ENCODE peak calls at places on chromosome 16, in eight cellular contexts. One of them, this sample, is unnamed.

GRCh38 chr16:54934536-54935410 is 4.1 kb downstream of the IRX5 start:
- DNase-seq in osteoblast: peak
- DNase-seq in Karpas-422: no peak
- DNase-seq in naive thymus-derived CD4-positive, alpha-beta T cell: no peak
- DNase-seq in neuronal stem cell: peak
- DNase-seq in pancreas: no peak
- DNase-seq in heart left ventricle: peak
- DNase-seq in CD4-positive, alpha-beta memory T cell: no peak
- DNase-seq in this sample: no peak

GRCh38 chr16:48535831-48536599 is 74.0 kb downstream of the N4BP1 start:
- DNase-seq in Karpas-422: no peak
- DNase-seq in heart left ventricle: peak
- DNase-seq in pancreas: peak
- DNase-seq in naive thymus-derived CD4-positive, alpha-beta T cell: no peak
- DNase-seq in neuronal stem cell: peak
- DNase-seq in osteoblast: peak
- DNase-seq in CD4-positive, alpha-beta memory T cell: no peak
- DNase-seq in this sample: no peak

GRCh38 chr16:57600048-57600835 is 28.2 kb upstream of the ADGRG1 start:
- DNase-seq in naive thymus-derived CD4-positive, alpha-beta T cell: no peak
- DNase-seq in pancreas: peak
- DNase-seq in CD4-positive, alpha-beta memory T cell: no peak
- DNase-seq in Karpas-422: peak
- DNase-seq in neuronal stem cell: peak
- DNase-seq in heart left ventricle: peak
- DNase-seq in osteoblast: peak
- DNase-seq in this sample: no peak

GRCh38 chr16:74759564-74759963 is 15.1 kb downstream of the FA2H start:
- DNase-seq in CD4-positive, alpha-beta memory T cell: no peak
- DNase-seq in neuronal stem cell: no peak
- DNase-seq in heart left ventricle: no peak
- DNase-seq in Karpas-422: no peak
- DNase-seq in osteoblast: no peak
- DNase-seq in naive thymus-derived CD4-positive, alpha-beta T cell: no peak
- DNase-seq in pancreas: no peak
- DNase-seq in this sample: no peak

GRCh38 chr16:69483611-69484010 is 59.2 kb downstream of the CYB5B start:
- DNase-seq in Karpas-422: no peak
- DNase-seq in neuronal stem cell: no peak
- DNase-seq in pancreas: no peak
- DNase-seq in heart left ventricle: no peak
- DNase-seq in naive thymus-derived CD4-positive, alpha-beta T cell: no peak
- DNase-seq in osteoblast: no peak
- DNase-seq in CD4-positive, alpha-beta memory T cell: no peak
- DNase-seq in this sample: no peak

GRCh38 chr16:22264786-22265185 is 32.4 kb upstream of the POLR3E start:
- DNase-seq in pancreas: no peak
- DNase-seq in osteoblast: peak
- DNase-seq in CD4-positive, alpha-beta memory T cell: no peak
- DNase-seq in naive thymus-derived CD4-positive, alpha-beta T cell: no peak
- DNase-seq in neuronal stem cell: no peak
- DNase-seq in Karpas-422: no peak
- DNase-seq in heart left ventricle: no peak
- DNase-seq in this sample: peak

GRCh38 chr16:11957591-11958395 is 7.2 kb upstream of the TNFRSF17 start:
- DNase-seq in osteoblast: no peak
- DNase-seq in naive thymus-derived CD4-positive, alpha-beta T cell: no peak
- DNase-seq in Karpas-422: no peak
- DNase-seq in neuronal stem cell: no peak
- DNase-seq in CD4-positive, alpha-beta memory T cell: no peak
- DNase-seq in heart left ventricle: no peak
- DNase-seq in pancreas: no peak
- DNase-seq in this sample: no peak

GRCh38 chr16:73558219-73558618 is 510.3 kb upstream of the ZFHX3 start:
- DNase-seq in osteoblast: no peak
- DNase-seq in neuronal stem cell: no peak
- DNase-seq in naive thymus-derived CD4-positive, alpha-beta T cell: no peak
- DNase-seq in pancreas: no peak
- DNase-seq in heart left ventricle: no peak
- DNase-seq in CD4-positive, alpha-beta memory T cell: no peak
- DNase-seq in Karpas-422: no peak
- DNase-seq in this sample: no peak

DNA sequence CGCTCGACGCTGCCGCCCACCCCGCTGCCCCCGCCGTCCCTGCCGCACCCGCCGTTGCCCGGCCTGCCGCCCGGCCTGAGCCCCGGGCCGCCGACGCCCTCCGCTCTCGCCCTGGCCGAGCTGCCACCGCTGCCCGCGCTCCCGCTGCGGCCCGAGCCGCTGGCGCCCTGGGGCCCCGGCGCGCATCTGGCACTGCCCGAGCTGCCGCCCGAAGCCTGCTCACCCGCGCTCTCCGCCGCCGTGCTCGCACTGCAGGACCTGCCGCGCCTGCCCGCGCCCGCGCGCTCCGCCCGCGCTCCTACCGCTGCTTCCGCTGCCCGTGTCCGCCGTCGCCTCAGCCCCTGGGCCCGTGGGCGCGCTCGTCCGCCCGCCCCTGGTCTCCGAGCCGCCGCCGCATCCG is 8.4 kb upstream of the CLDN9 start:
- DNase-seq in CD4-positive, alpha-beta memory T cell: no peak
- DNase-seq in pancreas: no peak
- DNase-seq in neuronal stem cell: no peak
- DNase-seq in osteoblast: peak
- DNase-seq in Karpas-422: no peak
- DNase-seq in naive thymus-derived CD4-positive, alpha-beta T cell: peak
- DNase-seq in heart left ventricle: no peak
- DNase-seq in this sample: no peak
- H3K4me3 ChIP-seq in CD4-positive, alpha-beta memory T cell: no peak
- H3K4me3 ChIP-seq in pancreas: no peak
- H3K4me3 ChIP-seq in neuronal stem cell: peak
- H3K4me3 ChIP-seq in osteoblast: no peak
- H3K4me3 ChIP-seq in Karpas-422: no peak
- H3K4me3 ChIP-seq in naive thymus-derived CD4-positive, alpha-beta T cell: no peak
- H3K4me3 ChIP-seq in heart left ventricle: no peak
- H3K4me3 ChIP-seq in this sample: no peak

GRCh38 chr16:46886764-46887523 is 2.8 kb downstream of the GPT2 start:
- DNase-seq in CD4-positive, alpha-beta memory T cell: no peak
- DNase-seq in heart left ventricle: no peak
- DNase-seq in neuronal stem cell: no peak
- DNase-seq in pancreas: no peak
- DNase-seq in naive thymus-derived CD4-positive, alpha-beta T cell: no peak
- DNase-seq in Karpas-422: no peak
- DNase-seq in osteoblast: no peak
- DNase-seq in this sample: no peak

GRCh38 chr16:46887524-46887854 is 3.3 kb downstream of the GPT2 start:
- DNase-seq in heart left ventricle: no peak
- DNase-seq in naive thymus-derived CD4-positive, alpha-beta T cell: no peak
- DNase-seq in CD4-positive, alpha-beta memory T cell: no peak
- DNase-seq in neuronal stem cell: no peak
- DNase-seq in osteoblast: no peak
- DNase-seq in pancreas: no peak
- DNase-seq in Karpas-422: no peak
- DNase-seq in this sample: no peak

GRCh38 chr16:46883690-46884512 is at the start of gene GPT2:
- DNase-seq in CD4-positive, alpha-beta memory T cell: peak
- DNase-seq in pancreas: peak
- DNase-seq in osteoblast: peak
- DNase-seq in heart left ventricle: peak
- DNase-seq in neuronal stem cell: peak
- DNase-seq in Karpas-422: peak
- DNase-seq in naive thymus-derived CD4-positive, alpha-beta T cell: peak
- DNase-seq in this sample: peak

GRCh38 chr16:46884513-46885293 is 541 bp downstream of the GPT2 start:
- DNase-seq in osteoblast: no peak
- DNase-seq in neuronal stem cell: peak
- DNase-seq in pancreas: peak
- DNase-seq in naive thymus-derived CD4-positive, alpha-beta T cell: peak
- DNase-seq in heart left ventricle: peak
- DNase-seq in Karpas-422: peak
- DNase-seq in CD4-positive, alpha-beta memory T cell: peak
- DNase-seq in this sample: no peak

DNA sequence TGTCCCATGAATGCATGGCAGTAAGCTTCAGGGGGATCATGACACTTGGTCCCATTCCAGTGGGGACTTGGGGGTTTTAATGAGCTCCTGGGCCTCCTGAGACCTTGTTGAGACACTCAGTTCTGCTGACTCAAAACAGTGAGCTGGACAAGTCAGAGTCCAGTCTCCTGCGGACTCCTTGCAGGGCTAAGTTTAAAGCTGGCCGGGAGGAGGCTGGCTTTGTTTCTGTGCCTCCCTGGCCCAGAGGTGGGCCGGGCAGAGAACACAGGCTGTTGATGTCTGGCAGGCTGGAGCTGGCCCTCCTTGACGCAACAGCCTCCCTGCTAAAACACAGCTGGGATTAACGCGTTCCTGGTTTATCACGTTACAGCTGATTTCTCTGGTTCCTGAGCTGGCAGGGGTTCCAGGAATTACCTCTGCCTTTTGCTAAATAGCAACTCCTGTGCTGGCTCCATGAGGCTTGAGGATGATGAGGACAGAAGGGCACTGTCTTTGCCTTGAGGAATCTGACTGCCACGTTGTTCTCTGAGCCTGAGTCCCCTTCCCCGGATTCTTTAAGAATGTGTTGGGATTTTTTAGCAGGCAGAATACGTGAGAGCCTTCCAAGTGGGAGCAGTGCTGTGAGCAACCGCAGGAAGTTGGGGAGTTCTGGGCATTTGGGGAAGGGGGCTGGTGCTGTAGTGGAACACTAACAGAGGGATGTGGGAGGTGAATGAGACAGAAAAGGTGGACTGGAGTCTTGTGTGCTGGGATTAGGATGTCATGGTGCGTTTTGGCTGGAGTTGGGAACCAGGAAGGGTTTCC is 2.0 kb downstream of the GPT2 start:
- DNase-seq in CD4-positive, alpha-beta memory T cell: no peak
- DNase-seq in pancreas: peak
- DNase-seq in Karpas-422: no peak
- DNase-seq in neuronal stem cell: peak
- DNase-seq in heart left ventricle: peak
- DNase-seq in naive thymus-derived CD4-positive, alpha-beta T cell: no peak
- DNase-seq in osteoblast: no peak
- DNase-seq in this sample: no peak
- H3K4me3 ChIP-seq in CD4-positive, alpha-beta memory T cell: no peak
- H3K4me3 ChIP-seq in pancreas: no peak
- H3K4me3 ChIP-seq in Karpas-422: peak
- H3K4me3 ChIP-seq in neuronal stem cell: no peak
- H3K4me3 ChIP-seq in heart left ventricle: no peak
- H3K4me3 ChIP-seq in naive thymus-derived CD4-positive, alpha-beta T cell: no peak
- H3K4me3 ChIP-seq in osteoblast: peak
- H3K4me3 ChIP-seq in this sample: no peak

GRCh38 chr16:66325977-66326376 is 40.5 kb upstream of the CDH5 start:
- DNase-seq in Karpas-422: no peak
- DNase-seq in heart left ventricle: no peak
- DNase-seq in CD4-positive, alpha-beta memory T cell: no peak
- DNase-seq in naive thymus-derived CD4-positive, alpha-beta T cell: no peak
- DNase-seq in osteoblast: no peak
- DNase-seq in neuronal stem cell: no peak
- DNase-seq in pancreas: no peak
- DNase-seq in this sample: no peak

GRCh38 chr16:66318505-66318904 is 48.0 kb upstream of the CDH5 start:
- DNase-seq in osteoblast: no peak
- DNase-seq in heart left ventricle: no peak
- DNase-seq in CD4-positive, alpha-beta memory T cell: no peak
- DNase-seq in naive thymus-derived CD4-positive, alpha-beta T cell: no peak
- DNase-seq in pancreas: no peak
- DNase-seq in Karpas-422: no peak
- DNase-seq in neuronal stem cell: no peak
- DNase-seq in this sample: no peak

GRCh38 chr16:66324785-66325184 is 41.7 kb upstream of the CDH5 start:
- DNase-seq in pancreas: no peak
- DNase-seq in heart left ventricle: no peak
- DNase-seq in osteoblast: peak
- DNase-seq in naive thymus-derived CD4-positive, alpha-beta T cell: no peak
- DNase-seq in neuronal stem cell: no peak
- DNase-seq in CD4-positive, alpha-beta memory T cell: no peak
- DNase-seq in Karpas-422: peak
- DNase-seq in this sample: no peak

GRCh38 chr16:66322174-66322573 is 44.3 kb upstream of the CDH5 start:
- DNase-seq in CD4-positive, alpha-beta memory T cell: no peak
- DNase-seq in Karpas-422: no peak
- DNase-seq in heart left ventricle: no peak
- DNase-seq in naive thymus-derived CD4-positive, alpha-beta T cell: no peak
- DNase-seq in osteoblast: no peak
- DNase-seq in neuronal stem cell: no peak
- DNase-seq in pancreas: no peak
- DNase-seq in this sample: no peak

DNA sequence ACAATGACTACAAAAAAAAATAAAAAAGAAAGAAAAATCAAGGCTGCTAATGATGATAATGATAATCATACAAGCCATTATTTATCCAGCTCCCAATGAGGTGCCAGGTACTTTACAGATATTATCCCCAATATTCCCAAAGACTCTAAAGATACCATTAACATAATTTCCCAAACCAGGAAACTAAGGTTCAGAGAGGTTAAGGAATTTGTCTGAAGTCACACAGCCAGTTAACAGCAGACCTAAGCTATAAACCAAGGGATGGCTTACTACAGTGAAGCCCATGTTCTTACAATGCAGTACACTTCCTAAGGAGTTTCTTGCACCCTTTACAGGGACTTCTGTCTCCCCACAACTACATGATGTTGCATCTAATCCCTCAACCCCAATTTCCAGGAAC is 45.7 kb upstream of the CDH5 start:
- DNase-seq in naive thymus-derived CD4-positive, alpha-beta T cell: no peak
- DNase-seq in osteoblast: no peak
- DNase-seq in Karpas-422: no peak
- DNase-seq in heart left ventricle: no peak
- DNase-seq in pancreas: no peak
- DNase-seq in neuronal stem cell: no peak
- DNase-seq in CD4-positive, alpha-beta memory T cell: no peak
- DNase-seq in this sample: no peak
- H3K4me3 ChIP-seq in naive thymus-derived CD4-positive, alpha-beta T cell: no peak
- H3K4me3 ChIP-seq in osteoblast: no peak
- H3K4me3 ChIP-seq in Karpas-422: no peak
- H3K4me3 ChIP-seq in heart left ventricle: no peak
- H3K4me3 ChIP-seq in pancreas: no peak
- H3K4me3 ChIP-seq in neuronal stem cell: no peak
- H3K4me3 ChIP-seq in CD4-positive, alpha-beta memory T cell: no peak
- H3K4me3 ChIP-seq in this sample: no peak

GRCh38 chr16:17346441-17346773 is 124.4 kb downstream of the XYLT1 start:
- DNase-seq in heart left ventricle: no peak
- DNase-seq in neuronal stem cell: no peak
- DNase-seq in pancreas: no peak
- DNase-seq in naive thymus-derived CD4-positive, alpha-beta T cell: no peak
- DNase-seq in CD4-positive, alpha-beta memory T cell: no peak
- DNase-seq in osteoblast: no peak
- DNase-seq in Karpas-422: no peak
- DNase-seq in this sample: no peak

GRCh38 chr16:17345043-17345442 is 125.7 kb downstream of the XYLT1 start:
- DNase-seq in heart left ventricle: peak
- DNase-seq in naive thymus-derived CD4-positive, alpha-beta T cell: peak
- DNase-seq in pancreas: no peak
- DNase-seq in osteoblast: peak
- DNase-seq in neuronal stem cell: no peak
- DNase-seq in Karpas-422: no peak
- DNase-seq in CD4-positive, alpha-beta memory T cell: no peak
- DNase-seq in this sample: no peak

GRCh38 chr16:17342031-17342430 is 128.7 kb downstream of the XYLT1 start:
- DNase-seq in osteoblast: no peak
- DNase-seq in pancreas: no peak
- DNase-seq in neuronal stem cell: no peak
- DNase-seq in naive thymus-derived CD4-positive, alpha-beta T cell: no peak
- DNase-seq in heart left ventricle: no peak
- DNase-seq in CD4-positive, alpha-beta memory T cell: no peak
- DNase-seq in Karpas-422: no peak
- DNase-seq in this sample: no peak

GRCh38 chr16:17343028-17343427 is 127.7 kb downstream of the XYLT1 start:
- DNase-seq in naive thymus-derived CD4-positive, alpha-beta T cell: peak
- DNase-seq in CD4-positive, alpha-beta memory T cell: peak
- DNase-seq in pancreas: no peak
- DNase-seq in osteoblast: no peak
- DNase-seq in Karpas-422: no peak
- DNase-seq in heart left ventricle: no peak
- DNase-seq in neuronal stem cell: no peak
- DNase-seq in this sample: peak

DNA sequence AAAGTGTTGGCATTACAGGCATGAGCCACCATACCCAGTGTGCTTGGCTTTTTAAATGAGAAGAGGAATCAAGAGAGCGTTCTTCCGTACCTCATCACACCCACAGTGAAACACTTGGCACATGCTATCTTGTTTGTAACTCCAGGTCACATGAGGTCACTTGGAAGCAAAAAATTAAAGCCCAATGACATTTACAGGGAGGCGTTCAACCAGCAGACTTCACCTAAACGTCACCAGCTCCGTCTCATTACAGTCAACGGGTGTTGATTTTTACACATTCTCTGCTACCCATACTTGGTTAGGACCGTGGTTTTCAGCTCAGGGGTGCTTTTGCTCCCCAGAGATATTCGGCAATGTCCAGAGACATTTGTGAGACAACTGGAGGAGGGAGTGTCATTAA is 127.0 kb downstream of the XYLT1 start:
- DNase-seq in neuronal stem cell: no peak
- DNase-seq in CD4-positive, alpha-beta memory T cell: no peak
- DNase-seq in osteoblast: no peak
- DNase-seq in naive thymus-derived CD4-positive, alpha-beta T cell: no peak
- DNase-seq in Karpas-422: no peak
- DNase-seq in pancreas: no peak
- DNase-seq in heart left ventricle: no peak
- DNase-seq in this sample: no peak
- H3K4me3 ChIP-seq in neuronal stem cell: no peak
- H3K4me3 ChIP-seq in CD4-positive, alpha-beta memory T cell: no peak
- H3K4me3 ChIP-seq in osteoblast: no peak
- H3K4me3 ChIP-seq in naive thymus-derived CD4-positive, alpha-beta T cell: no peak
- H3K4me3 ChIP-seq in Karpas-422: no peak
- H3K4me3 ChIP-seq in pancreas: no peak
- H3K4me3 ChIP-seq in heart left ventricle: no peak
- H3K4me3 ChIP-seq in this sample: no peak

This sample was measured in Jurkat, Clone E6-1.